ENCODE peak calls at places on chromosomes 11 and 22, in ten cellular contexts. R is IMR-90, W is SK-N-SH, Y is left ventricle myocardium inferior, U is mammary epithelial cell, L is ovary, M is Panc1, Q is upper lobe of right lung, G is stomach, K is heart left ventricle. N is an unnamed sample. For H3K4me1 and H3K9me3, the result is how much of the 10 kb centered on the place peaks cover.

GRCh38 chr22:50010676-50011446 is 1.7 kb downstream of the IL17REL start:
- DNase-seq in G (no peak), L (peak), M (no peak), Q (peak), K (no peak), U (no peak), R (no peak), Y (no peak), W (no peak), N (peak)

GRCh38 chr11:72511393-72512047 is 77.2 kb upstream of the CLPB start:
- DNase-seq in G (no peak), Y (no peak), K (no peak), R (no peak), L (no peak), Q (no peak), U (peak), W (no peak), M (no peak), N (no peak)

GRCh38 chr22:39474351-39474991 is 17.7 kb downstream of the MGAT3 start:
- DNase-seq in R (peak), Y (no peak), Q (no peak), G (no peak), L (no peak), U (no peak), W (peak), K (no peak), M (no peak), N (no peak)

GRCh38 chr11:22558638-22559037 is 67.0 kb downstream of the FANCF start:
- DNase-seq in K (no peak), Y (no peak), M (no peak), W (peak), R (peak), L (no peak), Q (no peak), U (peak), G (no peak), N (no peak)

GRCh38 chr22:20139391-20140106 is 7.9 kb downstream of the ZDHHC8 start:
- DNase-seq in K (no peak), G (no peak), U (no peak), W (no peak), M (no peak), R (no peak), Q (no peak), L (no peak), Y (no peak), N (no peak)

GRCh38 chr11:126419801-126420729 is 64.6 kb downstream of the ST3GAL4 start:
- DNase-seq in W (no peak), Y (no peak), K (no peak), G (no peak), M (no peak), Q (no peak), R (peak), L (no peak), U (no peak), N (no peak)

GRCh38 chr22:24244144-24244787 is 616 bp downstream of the GGT5 start:
- DNase-seq in M (no peak), L (peak), U (no peak), K (peak), G (no peak), R (peak), Q (peak), W (peak), Y (peak), N (no peak)

GRCh38 chr22:19543970-19544708 is 19.9 kb upstream of the CLDN5 start:
- DNase-seq in W (peak), L (no peak), U (no peak), Q (no peak), M (no peak), G (peak), K (no peak), Y (no peak), R (no peak), N (no peak)

GRCh38 chr11:123253909-123254308 is 58.9 kb upstream of the CLMP start:
- DNase-seq in Y (no peak), R (peak), Q (no peak), K (no peak), L (no peak), W (no peak), M (no peak), G (no peak), U (no peak), N (no peak)

GRCh38 chr22:20587206-20587958 is 80.0 kb downstream of the MED15 start:
- DNase-seq in G (no peak), Q (no peak), Y (peak), R (no peak), L (no peak), K (no peak), M (no peak), W (no peak), U (no peak), N (no peak)

GRCh38 chr11:109026891-109027489 is 362.1 kb downstream of the DDX10 start:
- DNase-seq in Q (no peak), K (no peak), Y (no peak), R (peak), M (no peak), L (no peak), W (no peak), G (no peak), U (no peak), N (no peak)

GRCh38 chr11:110984147-110984546 is 261.4 kb upstream of the POU2AF2 start:
- DNase-seq in R (peak), Q (no peak), W (no peak), L (no peak), Y (no peak), M (no peak), K (no peak), G (no peak), U (peak), N (no peak)

GRCh38 chr11:293852-294661 is 5.1 kb downstream of the PGGHG start:
- DNase-seq in G (no peak), U (no peak), K (peak), Q (peak), L (peak), R (no peak), W (no peak), Y (peak), M (no peak), N (no peak)

GRCh38 chr11:11135820-11136476 is 217.1 kb downstream of the CSNK2A3 start:
- DNase-seq in Y (no peak), K (no peak), R (no peak), L (no peak), U (peak), Q (no peak), G (no peak), M (no peak), W (no peak), N (no peak)

GRCh38 chr11:113419426-113420003 is 31.9 kb downstream of the ANKK1 start:
- DNase-seq in M (no peak), W (no peak), Q (no peak), R (no peak), Y (no peak), K (no peak), U (no peak), L (no peak), G (no peak), N (no peak)

GRCh38 chr22:36194971-36195370 is 6.6 kb downstream of the APOL4 start:
- DNase-seq in K (peak), M (peak), U (peak), G (peak), Y (peak), R (peak), W (peak), L (peak), Q (no peak), N (peak)

GRCh38 chr11:78419327-78419726 is 1.7 kb upstream of the GAB2 start:
- DNase-seq in U (peak), K (peak), Q (no peak), R (peak), W (no peak), M (no peak), Y (peak), G (peak), L (peak), N (no peak)

GRCh38 chr11:116283300-116283699 is 489.5 kb downstream of the BUD13 start:
- DNase-seq in L (no peak), U (no peak), Y (no peak), G (no peak), Q (no peak), R (no peak), M (no peak), K (no peak), W (no peak), N (no peak)

GRCh38 chr11:67820079-67820478 is 145.7 kb upstream of the ALDH3B2 start:
- DNase-seq in L (no peak), R (no peak), Q (peak), Y (no peak), K (no peak), G (no peak), W (no peak), U (no peak), M (no peak), N (no peak)

GRCh38 chr11:56841210-56841810 is 92.8 kb upstream of the OR9G4 start:
- DNase-seq in U (peak), W (peak), Q (no peak), K (peak), G (peak), L (peak), Y (no peak), M (peak), R (peak), N (no peak)

GRCh38 chr11:8268530-8269461 is 5.1 kb upstream of the LMO1 start:
- DNase-seq in W (peak), G (no peak), L (peak), Y (no peak), M (no peak), K (no peak), U (no peak), R (no peak), Q (peak), N (no peak)

GRCh38 chr11:62444271-62444833 is 25.5 kb downstream of the SCGB1A1 start:
- DNase-seq in K (peak), W (peak), Q (peak), Y (peak), R (peak), L (peak), G (peak), M (no peak), U (no peak), N (peak)
- H3K27ac ChIP-seq in K (peak), W (peak), Q (peak), Y (peak), R (peak), L (peak), G (peak), M (peak), U (no peak), N (no peak)

DNA sequence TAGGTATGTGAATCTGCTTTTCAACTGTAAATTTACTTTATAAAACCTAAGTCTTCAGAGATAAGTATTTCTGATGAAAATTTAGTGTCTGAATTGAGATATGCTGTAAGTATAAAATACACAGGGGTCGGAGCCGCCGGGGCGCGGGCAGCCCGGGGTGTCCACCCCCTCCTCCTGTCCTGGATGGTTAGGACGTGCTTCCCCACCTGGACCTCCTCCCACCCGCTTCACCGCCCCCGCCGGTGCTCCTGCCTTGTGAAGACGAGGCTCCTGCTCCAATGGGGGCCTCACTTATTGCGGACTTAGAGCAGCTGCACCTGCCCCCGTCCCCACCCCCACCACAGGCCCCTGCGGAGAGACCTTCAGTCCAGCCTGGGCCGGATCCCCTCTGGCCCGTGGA is 21.3 kb upstream of the PHF21A start:
- DNase-seq in U (no peak), Q (no peak), Y (no peak), L (no peak), R (no peak), M (no peak), G (no peak), W (no peak), K (no peak), N (no peak)
- H3K4me1 ChIP-seq in U (under half), Q (under half), Y (under half), L (under half), R (under half), M (under half), G (under half), W (under half), K (under half), N (under half)

DNA sequence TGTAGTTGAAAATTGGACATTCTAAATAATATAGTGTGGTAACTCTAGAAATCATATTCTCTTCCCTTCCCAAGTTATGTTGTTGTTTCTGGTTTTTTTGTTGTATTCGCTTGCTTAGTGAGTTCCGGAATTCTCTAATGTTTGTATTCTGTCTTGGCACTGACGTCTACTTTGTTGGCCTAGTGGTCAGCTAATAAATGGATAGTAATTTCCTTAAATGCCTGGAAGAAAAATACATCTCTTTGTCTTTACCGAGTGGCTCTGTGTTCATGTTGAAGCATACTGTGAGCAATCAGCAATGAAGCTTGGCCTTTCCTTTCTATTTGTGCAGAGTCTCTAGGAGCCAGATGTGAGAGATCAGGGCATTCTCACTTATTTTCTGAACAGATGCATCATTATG is 1225.7 kb downstream of the JRKL start:
- DNase-seq in K (no peak), M (no peak), U (no peak), Q (no peak), L (no peak), R (no peak), Y (no peak), W (no peak), G (no peak), N (no peak)
- H3K9me3 ChIP-seq in K (under half), M (under half), U (under half), Q (under half), L (under half), R (under half), Y (under half), W (under half), G (under half), N (under half)

GRCh38 chr22:43953988-43954771 is 1.1 kb upstream of the SAMM50 start:
- DNase-seq in Y (no peak), K (no peak), U (no peak), Q (no peak), R (no peak), G (no peak), W (peak), M (no peak), L (no peak), N (no peak)
- H3K27ac ChIP-seq in Y (peak), K (no peak), U (peak), Q (no peak), R (peak), G (peak), W (no peak), M (peak), L (no peak), N (peak)

GRCh38 chr22:30238136-30238535 is 8.4 kb downstream of the LIF start:
- DNase-seq in M (no peak), G (no peak), W (no peak), U (no peak), K (no peak), Y (no peak), Q (no peak), L (no peak), R (no peak), N (no peak)

GRCh38 chr22:30239421-30240405 is 6.8 kb downstream of the LIF start:
- DNase-seq in Y (no peak), L (no peak), K (no peak), W (no peak), G (no peak), R (peak), M (no peak), Q (no peak), U (peak), N (no peak)

GRCh38 chr22:30238661-30239420 is 7.7 kb downstream of the LIF start:
- DNase-seq in L (peak), R (peak), U (peak), W (no peak), Y (peak), M (no peak), Q (no peak), G (no peak), K (peak), N (no peak)

GRCh38 chr22:30241576-30242371 is 4.8 kb downstream of the LIF start:
- DNase-seq in U (peak), Y (no peak), Q (no peak), L (no peak), G (no peak), K (no peak), M (no peak), R (peak), W (no peak), N (no peak)

GRCh38 chr22:30240541-30241417 is 5.8 kb downstream of the LIF start:
- DNase-seq in K (no peak), L (no peak), W (no peak), U (peak), Q (no peak), R (peak), M (no peak), Y (no peak), G (no peak), N (no peak)
- H3K4me1 ChIP-seq in K (under half), L (under half), W (under half), U (under half), Q (under half), R (half or more), M (half or more), Y (under half), G (under half), N (under half)

GRCh38 chr11:25319068-25319467 is 822.2 kb downstream of the LUZP2 start:
- DNase-seq in G (no peak), K (no peak), Q (no peak), U (no peak), M (no peak), Y (no peak), R (no peak), L (no peak), W (no peak), N (no peak)

GRCh38 chr11:25317221-25317620 is 820.4 kb downstream of the LUZP2 start:
- DNase-seq in K (no peak), M (no peak), W (no peak), Q (no peak), U (peak), Y (no peak), L (no peak), G (no peak), R (peak), N (no peak)
- H3K9me3 ChIP-seq in K (under half), M (under half), W (under half), Q (under half), U (under half), Y (under half), L (under half), G (under half), R (under half), N (under half)